ENCODE peak calls at places on chromosomes 11 and 22, in eight cellular contexts. One of them, this sample, is unnamed.

GRCh38 chr11:62575156-62575555 is 1.5 kb upstream of the EEF1G start:
- DNase-seq in NCI-H460: no peak
- DNase-seq in NCI-H146: no peak
- DNase-seq in tibial nerve: no peak
- DNase-seq in EL: no peak
- DNase-seq in activated CD4-positive, CD25-positive, alpha-beta regulatory T cell treated with anti-CD3 and anti-CD28 coated beads, Interleukin-2, amount 50 U/mL, for 16 hours: no peak
- DNase-seq in T-helper 1 cell: no peak
- DNase-seq in skeletal muscle cell: no peak
- DNase-seq in this sample: no peak

GRCh38 chr11:89516496-89516895 is 25.3 kb upstream of the NOX4 start:
- DNase-seq in EL: no peak
- DNase-seq in NCI-H146: no peak
- DNase-seq in activated CD4-positive, CD25-positive, alpha-beta regulatory T cell treated with anti-CD3 and anti-CD28 coated beads, Interleukin-2, amount 50 U/mL, for 16 hours: no peak
- DNase-seq in T-helper 1 cell: no peak
- DNase-seq in skeletal muscle cell: no peak
- DNase-seq in NCI-H460: no peak
- DNase-seq in tibial nerve: no peak
- DNase-seq in this sample: no peak

GRCh38 chr11:68997124-68997994 is 15.7 kb downstream of the MRGPRF start:
- DNase-seq in skeletal muscle cell: no peak
- DNase-seq in T-helper 1 cell: no peak
- DNase-seq in tibial nerve: no peak
- DNase-seq in NCI-H146: no peak
- DNase-seq in EL: no peak
- DNase-seq in NCI-H460: no peak
- DNase-seq in activated CD4-positive, CD25-positive, alpha-beta regulatory T cell treated with anti-CD3 and anti-CD28 coated beads, Interleukin-2, amount 50 U/mL, for 16 hours: no peak
- DNase-seq in this sample: no peak

GRCh38 chr11:81658722-81659121 is 1074.9 kb downstream of the FAM181B start:
- DNase-seq in NCI-H460: no peak
- DNase-seq in T-helper 1 cell: no peak
- DNase-seq in NCI-H146: peak
- DNase-seq in tibial nerve: no peak
- DNase-seq in skeletal muscle cell: no peak
- DNase-seq in activated CD4-positive, CD25-positive, alpha-beta regulatory T cell treated with anti-CD3 and anti-CD28 coated beads, Interleukin-2, amount 50 U/mL, for 16 hours: no peak
- DNase-seq in EL: no peak
- DNase-seq in this sample: no peak

GRCh38 chr11:42890773-42891172 is 421.0 kb upstream of the API5 start:
- DNase-seq in activated CD4-positive, CD25-positive, alpha-beta regulatory T cell treated with anti-CD3 and anti-CD28 coated beads, Interleukin-2, amount 50 U/mL, for 16 hours: no peak
- DNase-seq in NCI-H460: no peak
- DNase-seq in skeletal muscle cell: no peak
- DNase-seq in EL: no peak
- DNase-seq in tibial nerve: no peak
- DNase-seq in NCI-H146: no peak
- DNase-seq in T-helper 1 cell: no peak
- DNase-seq in this sample: no peak

GRCh38 chr11:134555510-134555909 is 143.5 kb upstream of the B3GAT1 start:
- DNase-seq in NCI-H146: no peak
- DNase-seq in NCI-H460: no peak
- DNase-seq in EL: no peak
- DNase-seq in tibial nerve: no peak
- DNase-seq in skeletal muscle cell: no peak
- DNase-seq in activated CD4-positive, CD25-positive, alpha-beta regulatory T cell treated with anti-CD3 and anti-CD28 coated beads, Interleukin-2, amount 50 U/mL, for 16 hours: no peak
- DNase-seq in T-helper 1 cell: no peak
- DNase-seq in this sample: no peak

GRCh38 chr11:95596011-95596489 is 193.5 kb downstream of the FAM76B start:
- DNase-seq in tibial nerve: no peak
- DNase-seq in NCI-H460: no peak
- DNase-seq in NCI-H146: no peak
- DNase-seq in activated CD4-positive, CD25-positive, alpha-beta regulatory T cell treated with anti-CD3 and anti-CD28 coated beads, Interleukin-2, amount 50 U/mL, for 16 hours: no peak
- DNase-seq in EL: no peak
- DNase-seq in skeletal muscle cell: peak
- DNase-seq in T-helper 1 cell: no peak
- DNase-seq in this sample: no peak

GRCh38 chr11:119091966-119092879 is 7.5 kb downstream of the HMBS start:
- DNase-seq in NCI-H460: no peak
- DNase-seq in activated CD4-positive, CD25-positive, alpha-beta regulatory T cell treated with anti-CD3 and anti-CD28 coated beads, Interleukin-2, amount 50 U/mL, for 16 hours: no peak
- DNase-seq in tibial nerve: no peak
- DNase-seq in EL: peak
- DNase-seq in skeletal muscle cell: no peak
- DNase-seq in NCI-H146: no peak
- DNase-seq in T-helper 1 cell: no peak
- DNase-seq in this sample: no peak

GRCh38 chr11:58577441-58578135 is 1.3 kb upstream of the ZFP91 start:
- DNase-seq in EL: peak
- DNase-seq in NCI-H146: peak
- DNase-seq in T-helper 1 cell: peak
- DNase-seq in skeletal muscle cell: peak
- DNase-seq in NCI-H460: peak
- DNase-seq in tibial nerve: no peak
- DNase-seq in activated CD4-positive, CD25-positive, alpha-beta regulatory T cell treated with anti-CD3 and anti-CD28 coated beads, Interleukin-2, amount 50 U/mL, for 16 hours: peak
- DNase-seq in this sample: no peak

GRCh38 chr22:49331223-49331815 is 496.4 kb downstream of the BRD1 start:
- DNase-seq in T-helper 1 cell: no peak
- DNase-seq in EL: no peak
- DNase-seq in activated CD4-positive, CD25-positive, alpha-beta regulatory T cell treated with anti-CD3 and anti-CD28 coated beads, Interleukin-2, amount 50 U/mL, for 16 hours: no peak
- DNase-seq in NCI-H146: no peak
- DNase-seq in NCI-H460: no peak
- DNase-seq in skeletal muscle cell: no peak
- DNase-seq in tibial nerve: no peak
- DNase-seq in this sample: no peak

GRCh38 chr22:19679476-19680099 is 34.7 kb upstream of the SEPTIN5 start:
- DNase-seq in tibial nerve: peak
- DNase-seq in EL: no peak
- DNase-seq in activated CD4-positive, CD25-positive, alpha-beta regulatory T cell treated with anti-CD3 and anti-CD28 coated beads, Interleukin-2, amount 50 U/mL, for 16 hours: no peak
- DNase-seq in NCI-H460: no peak
- DNase-seq in T-helper 1 cell: no peak
- DNase-seq in skeletal muscle cell: no peak
- DNase-seq in NCI-H146: peak
- DNase-seq in this sample: no peak

GRCh38 chr11:96013459-96014213 is 89.7 kb upstream of the MTMR2 start:
- DNase-seq in NCI-H460: no peak
- DNase-seq in NCI-H146: no peak
- DNase-seq in EL: no peak
- DNase-seq in tibial nerve: no peak
- DNase-seq in skeletal muscle cell: no peak
- DNase-seq in activated CD4-positive, CD25-positive, alpha-beta regulatory T cell treated with anti-CD3 and anti-CD28 coated beads, Interleukin-2, amount 50 U/mL, for 16 hours: no peak
- DNase-seq in T-helper 1 cell: no peak
- DNase-seq in this sample: no peak

GRCh38 chr11:31643831-31644230 is 134.3 kb downstream of the ELP4 start:
- DNase-seq in tibial nerve: no peak
- DNase-seq in activated CD4-positive, CD25-positive, alpha-beta regulatory T cell treated with anti-CD3 and anti-CD28 coated beads, Interleukin-2, amount 50 U/mL, for 16 hours: no peak
- DNase-seq in T-helper 1 cell: no peak
- DNase-seq in NCI-H460: no peak
- DNase-seq in EL: peak
- DNase-seq in NCI-H146: no peak
- DNase-seq in skeletal muscle cell: peak
- DNase-seq in this sample: no peak

GRCh38 chr22:47891609-47892008 is 1129.2 kb downstream of the TBC1D22A start:
- DNase-seq in T-helper 1 cell: no peak
- DNase-seq in tibial nerve: no peak
- DNase-seq in EL: no peak
- DNase-seq in NCI-H460: no peak
- DNase-seq in NCI-H146: no peak
- DNase-seq in skeletal muscle cell: no peak
- DNase-seq in activated CD4-positive, CD25-positive, alpha-beta regulatory T cell treated with anti-CD3 and anti-CD28 coated beads, Interleukin-2, amount 50 U/mL, for 16 hours: no peak
- DNase-seq in this sample: no peak

GRCh38 chr11:120079750-120080610 is 57.9 kb downstream of the TRIM29 start:
- DNase-seq in activated CD4-positive, CD25-positive, alpha-beta regulatory T cell treated with anti-CD3 and anti-CD28 coated beads, Interleukin-2, amount 50 U/mL, for 16 hours: no peak
- DNase-seq in NCI-H460: no peak
- DNase-seq in tibial nerve: no peak
- DNase-seq in T-helper 1 cell: no peak
- DNase-seq in skeletal muscle cell: no peak
- DNase-seq in NCI-H146: peak
- DNase-seq in EL: no peak
- DNase-seq in this sample: no peak

GRCh38 chr11:69449320-69450063 is 32.0 kb upstream of the LINC01488 start:
- DNase-seq in tibial nerve: no peak
- DNase-seq in EL: peak
- DNase-seq in T-helper 1 cell: no peak
- DNase-seq in NCI-H460: no peak
- DNase-seq in NCI-H146: no peak
- DNase-seq in skeletal muscle cell: no peak
- DNase-seq in activated CD4-positive, CD25-positive, alpha-beta regulatory T cell treated with anti-CD3 and anti-CD28 coated beads, Interleukin-2, amount 50 U/mL, for 16 hours: no peak
- DNase-seq in this sample: no peak

GRCh38 chr11:126415128-126415527 is 59.6 kb downstream of the ST3GAL4 start:
- DNase-seq in activated CD4-positive, CD25-positive, alpha-beta regulatory T cell treated with anti-CD3 and anti-CD28 coated beads, Interleukin-2, amount 50 U/mL, for 16 hours: no peak
- DNase-seq in NCI-H460: no peak
- DNase-seq in EL: no peak
- DNase-seq in NCI-H146: no peak
- DNase-seq in skeletal muscle cell: peak
- DNase-seq in T-helper 1 cell: no peak
- DNase-seq in tibial nerve: peak
- DNase-seq in this sample: no peak

GRCh38 chr11:67117667-67118058 is 1.4 kb upstream of the KDM2A start:
- DNase-seq in skeletal muscle cell: no peak
- DNase-seq in EL: peak
- DNase-seq in activated CD4-positive, CD25-positive, alpha-beta regulatory T cell treated with anti-CD3 and anti-CD28 coated beads, Interleukin-2, amount 50 U/mL, for 16 hours: no peak
- DNase-seq in tibial nerve: no peak
- DNase-seq in NCI-H460: no peak
- DNase-seq in NCI-H146: peak
- DNase-seq in T-helper 1 cell: no peak
- DNase-seq in this sample: peak

GRCh38 chr22:45516923-45517675 is 14.4 kb downstream of the FBLN1 start:
- DNase-seq in T-helper 1 cell: no peak
- DNase-seq in tibial nerve: no peak
- DNase-seq in NCI-H460: no peak
- DNase-seq in EL: peak
- DNase-seq in activated CD4-positive, CD25-positive, alpha-beta regulatory T cell treated with anti-CD3 and anti-CD28 coated beads, Interleukin-2, amount 50 U/mL, for 16 hours: no peak
- DNase-seq in skeletal muscle cell: no peak
- DNase-seq in NCI-H146: no peak
- DNase-seq in this sample: no peak

GRCh38 chr22:35498026-35498425 is 42.6 kb upstream of the RASD2 start:
- DNase-seq in activated CD4-positive, CD25-positive, alpha-beta regulatory T cell treated with anti-CD3 and anti-CD28 coated beads, Interleukin-2, amount 50 U/mL, for 16 hours: no peak
- DNase-seq in EL: no peak
- DNase-seq in NCI-H146: no peak
- DNase-seq in tibial nerve: no peak
- DNase-seq in T-helper 1 cell: no peak
- DNase-seq in skeletal muscle cell: no peak
- DNase-seq in NCI-H460: peak
- DNase-seq in this sample: no peak

GRCh38 chr11:12727556-12728070 is 53.4 kb downstream of the TEAD1 start:
- DNase-seq in T-helper 1 cell: no peak
- DNase-seq in NCI-H460: no peak
- DNase-seq in activated CD4-positive, CD25-positive, alpha-beta regulatory T cell treated with anti-CD3 and anti-CD28 coated beads, Interleukin-2, amount 50 U/mL, for 16 hours: no peak
- DNase-seq in EL: peak
- DNase-seq in skeletal muscle cell: no peak
- DNase-seq in NCI-H146: no peak
- DNase-seq in tibial nerve: no peak
- DNase-seq in this sample: no peak

GRCh38 chr22:38205261-38206128 is 3.7 kb downstream of the MAFF start:
- DNase-seq in NCI-H460: no peak
- DNase-seq in T-helper 1 cell: no peak
- DNase-seq in skeletal muscle cell: peak
- DNase-seq in activated CD4-positive, CD25-positive, alpha-beta regulatory T cell treated with anti-CD3 and anti-CD28 coated beads, Interleukin-2, amount 50 U/mL, for 16 hours: no peak
- DNase-seq in EL: peak
- DNase-seq in tibial nerve: peak
- DNase-seq in NCI-H146: no peak
- DNase-seq in this sample: no peak

GRCh38 chr11:62540804-62541671 is 5.6 kb downstream of the AHNAK start:
- DNase-seq in NCI-H146: no peak
- DNase-seq in EL: peak
- DNase-seq in skeletal muscle cell: no peak
- DNase-seq in T-helper 1 cell: no peak
- DNase-seq in tibial nerve: no peak
- DNase-seq in activated CD4-positive, CD25-positive, alpha-beta regulatory T cell treated with anti-CD3 and anti-CD28 coated beads, Interleukin-2, amount 50 U/mL, for 16 hours: no peak
- DNase-seq in NCI-H460: no peak
- DNase-seq in this sample: no peak

GRCh38 chr11:72378704-72379383 is 55.5 kb downstream of the CLPB start:
- DNase-seq in T-helper 1 cell: no peak
- DNase-seq in EL: no peak
- DNase-seq in NCI-H146: no peak
- DNase-seq in skeletal muscle cell: peak
- DNase-seq in tibial nerve: peak
- DNase-seq in activated CD4-positive, CD25-positive, alpha-beta regulatory T cell treated with anti-CD3 and anti-CD28 coated beads, Interleukin-2, amount 50 U/mL, for 16 hours: no peak
- DNase-seq in NCI-H460: no peak
- DNase-seq in this sample: no peak

GRCh38 chr11:59429924-59430516 is 3.8 kb upstream of the OR5A2 start:
- DNase-seq in skeletal muscle cell: peak
- DNase-seq in EL: peak
- DNase-seq in activated CD4-positive, CD25-positive, alpha-beta regulatory T cell treated with anti-CD3 and anti-CD28 coated beads, Interleukin-2, amount 50 U/mL, for 16 hours: peak
- DNase-seq in NCI-H460: peak
- DNase-seq in T-helper 1 cell: no peak
- DNase-seq in tibial nerve: peak
- DNase-seq in NCI-H146: peak
- DNase-seq in this sample: peak

GRCh38 chr11:105092255-105093239 is 47.0 kb downstream of the CARD18 start:
- DNase-seq in NCI-H146: no peak
- DNase-seq in T-helper 1 cell: no peak
- DNase-seq in tibial nerve: no peak
- DNase-seq in skeletal muscle cell: no peak
- DNase-seq in EL: peak
- DNase-seq in NCI-H460: no peak
- DNase-seq in activated CD4-positive, CD25-positive, alpha-beta regulatory T cell treated with anti-CD3 and anti-CD28 coated beads, Interleukin-2, amount 50 U/mL, for 16 hours: no peak
- DNase-seq in this sample: no peak

GRCh38 chr11:43268161-43268560 is 43.6 kb upstream of the API5 start:
- DNase-seq in skeletal muscle cell: no peak
- DNase-seq in NCI-H146: no peak
- DNase-seq in activated CD4-positive, CD25-positive, alpha-beta regulatory T cell treated with anti-CD3 and anti-CD28 coated beads, Interleukin-2, amount 50 U/mL, for 16 hours: no peak
- DNase-seq in tibial nerve: no peak
- DNase-seq in NCI-H460: no peak
- DNase-seq in T-helper 1 cell: no peak
- DNase-seq in EL: peak
- DNase-seq in this sample: no peak

GRCh38 chr22:28111501-28111900 is 192.4 kb upstream of the PITPNB start:
- DNase-seq in tibial nerve: no peak
- DNase-seq in T-helper 1 cell: no peak
- DNase-seq in skeletal muscle cell: no peak
- DNase-seq in EL: peak
- DNase-seq in NCI-H460: no peak
- DNase-seq in activated CD4-positive, CD25-positive, alpha-beta regulatory T cell treated with anti-CD3 and anti-CD28 coated beads, Interleukin-2, amount 50 U/mL, for 16 hours: no peak
- DNase-seq in NCI-H146: no peak
- DNase-seq in this sample: no peak

GRCh38 chr22:27124336-27125023 is 467.1 kb downstream of the MIAT start:
- DNase-seq in skeletal muscle cell: no peak
- DNase-seq in tibial nerve: no peak
- DNase-seq in NCI-H146: no peak
- DNase-seq in EL: no peak
- DNase-seq in activated CD4-positive, CD25-positive, alpha-beta regulatory T cell treated with anti-CD3 and anti-CD28 coated beads, Interleukin-2, amount 50 U/mL, for 16 hours: no peak
- DNase-seq in NCI-H460: no peak
- DNase-seq in T-helper 1 cell: no peak
- DNase-seq in this sample: no peak

GRCh38 chr11:132914600-132914999 is 617.7 kb downstream of the OPCML start:
- DNase-seq in T-helper 1 cell: no peak
- DNase-seq in activated CD4-positive, CD25-positive, alpha-beta regulatory T cell treated with anti-CD3 and anti-CD28 coated beads, Interleukin-2, amount 50 U/mL, for 16 hours: no peak
- DNase-seq in NCI-H460: no peak
- DNase-seq in skeletal muscle cell: no peak
- DNase-seq in EL: no peak
- DNase-seq in tibial nerve: no peak
- DNase-seq in NCI-H146: no peak
- DNase-seq in this sample: no peak

GRCh38 chr11:118956094-118956846 is at the start of gene UPK2:
- DNase-seq in NCI-H146: peak
- DNase-seq in tibial nerve: peak
- DNase-seq in EL: peak
- DNase-seq in skeletal muscle cell: peak
- DNase-seq in T-helper 1 cell: peak
- DNase-seq in activated CD4-positive, CD25-positive, alpha-beta regulatory T cell treated with anti-CD3 and anti-CD28 coated beads, Interleukin-2, amount 50 U/mL, for 16 hours: peak
- DNase-seq in NCI-H460: peak
- DNase-seq in this sample: peak

GRCh38 chr11:94750319-94751215 is 17.6 kb upstream of the AMOTL1 start:
- DNase-seq in T-helper 1 cell: no peak
- DNase-seq in EL: no peak
- DNase-seq in tibial nerve: no peak
- DNase-seq in NCI-H460: no peak
- DNase-seq in skeletal muscle cell: no peak
- DNase-seq in NCI-H146: no peak
- DNase-seq in activated CD4-positive, CD25-positive, alpha-beta regulatory T cell treated with anti-CD3 and anti-CD28 coated beads, Interleukin-2, amount 50 U/mL, for 16 hours: no peak
- DNase-seq in this sample: no peak

GRCh38 chr11:23353611-23354010 is 493.3 kb upstream of the CCDC179 start:
- DNase-seq in NCI-H146: no peak
- DNase-seq in activated CD4-positive, CD25-positive, alpha-beta regulatory T cell treated with anti-CD3 and anti-CD28 coated beads, Interleukin-2, amount 50 U/mL, for 16 hours: no peak
- DNase-seq in NCI-H460: no peak
- DNase-seq in EL: no peak
- DNase-seq in tibial nerve: no peak
- DNase-seq in skeletal muscle cell: no peak
- DNase-seq in T-helper 1 cell: no peak
- DNase-seq in this sample: no peak

This sample was measured in NCI-H774.